ENCODE peak calls at places on chromosome 19, in five cellular contexts. F is G401; P is testis; W is T-helper 9 cell; N is stimulated activated CD8-positive, alpha-beta memory T cell treated with anti-CD3 and anti-CD28 coated beads, Interleukin-12 subunit alpha, Interleukin-12 subunit beta, amount 100 ng/mL, for 4 hours. M is an unnamed sample.
A peak's percentile ranks its signal among the peaks of the same experiment; 100 is the strongest.

GRCh38 chr19:45469835-45470146 is 2.0 kb downstream of the FOSB start:
- DNase-seq in F (no peak), P (peak; percentile 96), W (no peak), N (no peak), M (peak; percentile 88)

GRCh38 chr19:8459520-8460260 is 14.9 kb downstream of the HNRNPM start:
- DNase-seq in F (no peak), P (no peak), W (no peak), N (no peak), M (peak; percentile 30)

GRCh38 chr19:38070573-38070972 is 153.4 kb downstream of the DPF1 start:
- DNase-seq in F (no peak), P (no peak), W (no peak), N (no peak), M (peak; percentile 30)

GRCh38 chr19:17606786-17607185 is 51.3 kb downstream of the COLGALT1 start:
- DNase-seq in F (no peak), P (no peak), W (no peak), N (no peak), M (no peak)

GRCh38 chr19:45115809-45116615 is 23.0 kb downstream of the PPP1R37 start:
- DNase-seq in F (no peak), P (no peak), W (no peak), N (no peak), M (no peak)

GRCh38 chr19:37932985-37933953 is 26.3 kb downstream of the SIPA1L3 start:
- DNase-seq in F (no peak), P (no peak), W (no peak), N (no peak), M (peak; percentile 79)

GRCh38 chr19:5637971-5638370 is 15.1 kb downstream of the SAFB start:
- DNase-seq in F (no peak), P (no peak), W (no peak), N (no peak), M (no peak)

GRCh38 chr19:4976412-4977298 is 7.7 kb downstream of the KDM4B start:
- DNase-seq in F (peak; percentile 72), P (peak; percentile 88), W (no peak), N (no peak), M (peak; percentile 76)

GRCh38 chr19:38059897-38060296 is 152.9 kb downstream of the SIPA1L3 start:
- DNase-seq in F (no peak), P (no peak), W (no peak), N (no peak), M (no peak)

GRCh38 chr19:49999371-50000010 is 25.7 kb downstream of the VRK3 start:
- DNase-seq in F (peak; percentile 66), P (no peak), W (no peak), N (no peak), M (no peak)

GRCh38 chr19:48613024-48613851 is 1.6 kb downstream of the FAM83E start:
- DNase-seq in F (peak; percentile 75), P (no peak), W (no peak), N (no peak), M (no peak)

M was measured in RWPE1.